ENCODE peak calls at places on chromosomes 12 and 14, in ten cellular contexts. A is suprapubic skin, I is IMR-90, N is body of pancreas, V is H54, U is ovary, P is Peyer's patch, Y is sigmoid colon, X is K562, E is prostate gland. B is an unnamed sample.

GRCh38 chr14:97120204-97121120 is 323.3 kb downstream of the VRK1 start:
- DNase-seq in A (no peak), I (no peak), N (no peak), V (no peak), U (no peak), P (peak), Y (no peak), X (no peak), E (no peak), B (no peak)

GRCh38 chr14:68682166-68683103 is 110.4 kb downstream of the ZFP36L1 start:
- DNase-seq in A (no peak), I (peak), N (no peak), V (no peak), U (no peak), P (peak), Y (peak), X (no peak), E (peak), B (no peak)

GRCh38 chr12:19689801-19690472 is 250.6 kb downstream of the AEBP2 start:
- DNase-seq in A (no peak), I (no peak), N (peak), V (no peak), U (no peak), P (no peak), Y (no peak), X (no peak), E (no peak), B (no peak)

GRCh38 chr12:102429755-102430154 is 50.6 kb downstream of the IGF1 start:
- DNase-seq in A (peak), I (no peak), N (no peak), V (no peak), U (no peak), P (no peak), Y (peak), X (no peak), E (no peak), B (no peak)

GRCh38 chr14:68230941-68231717 is 411.6 kb downstream of the RAD51B start:
- DNase-seq in A (no peak), I (peak), N (peak), V (no peak), U (no peak), P (no peak), Y (no peak), X (no peak), E (no peak), B (no peak)

GRCh38 chr12:113299619-113300237 is 35.2 kb downstream of the SLC8B1 start:
- DNase-seq in A (no peak), I (peak), N (peak), V (peak), U (peak), P (peak), Y (peak), X (peak), E (peak), B (no peak)

GRCh38 chr12:93441111-93441616 is 583 bp downstream of the UBE2N start:
- DNase-seq in A (no peak), I (peak), N (peak), V (no peak), U (peak), P (peak), Y (no peak), X (no peak), E (peak), B (no peak)

GRCh38 chr14:74293621-74294020 is 9.1 kb downstream of the ABCD4 start:
- DNase-seq in A (no peak), I (no peak), N (no peak), V (no peak), U (no peak), P (no peak), Y (no peak), X (no peak), E (no peak), B (no peak)

GRCh38 chr12:15710860-15711510 is 78.2 kb downstream of the EPS8 start:
- DNase-seq in A (no peak), I (no peak), N (no peak), V (no peak), U (no peak), P (no peak), Y (no peak), X (no peak), E (no peak), B (no peak)

GRCh38 chr14:60649815-60650381 is 621 bp upstream of the SIX1 start:
- DNase-seq in A (no peak), I (peak), N (no peak), V (no peak), U (no peak), P (no peak), Y (no peak), X (no peak), E (peak), B (no peak)

GRCh38 chr12:26471560-26471959 is 276.2 kb downstream of the SSPN start:
- DNase-seq in A (no peak), I (peak), N (no peak), V (no peak), U (no peak), P (no peak), Y (no peak), X (no peak), E (no peak), B (no peak)

GRCh38 chr14:24960816-24961215 is 89.1 kb downstream of the STXBP6 start:
- DNase-seq in A (no peak), I (peak), N (no peak), V (no peak), U (no peak), P (no peak), Y (no peak), X (no peak), E (no peak), B (no peak)

GRCh38 chr12:46516933-46517578 is 144.5 kb upstream of the SLC38A2 start:
- DNase-seq in A (no peak), I (no peak), N (no peak), V (no peak), U (no peak), P (no peak), Y (no peak), X (no peak), E (no peak), B (no peak)

GRCh38 chr12:8894378-8894777 is 19.9 kb upstream of the PHC1 start:
- DNase-seq in A (no peak), I (no peak), N (no peak), V (no peak), U (no peak), P (no peak), Y (no peak), X (no peak), E (no peak), B (no peak)

GRCh38 chr12:67362526-67362925 is 93.4 kb downstream of the CAND1 start:
- DNase-seq in A (no peak), I (no peak), N (no peak), V (no peak), U (no peak), P (no peak), Y (no peak), X (peak), E (no peak), B (no peak)

GRCh38 chr12:15556411-15556810 is 232.8 kb downstream of the EPS8 start:
- DNase-seq in A (no peak), I (no peak), N (no peak), V (no peak), U (no peak), P (no peak), Y (no peak), X (no peak), E (no peak), B (no peak)

GRCh38 chr14:37036669-37037341 is 135.6 kb downstream of the SLC25A21 start:
- DNase-seq in A (no peak), I (peak), N (no peak), V (no peak), U (no peak), P (no peak), Y (no peak), X (no peak), E (no peak), B (no peak)

GRCh38 chr14:68279777-68280233 is 460.2 kb downstream of the RAD51B start:
- DNase-seq in A (no peak), I (no peak), N (no peak), V (no peak), U (no peak), P (peak), Y (no peak), X (no peak), E (no peak), B (peak)

GRCh38 chr12:80977356-80977755 is 39.6 kb upstream of the LIN7A start:
- DNase-seq in A (no peak), I (no peak), N (no peak), V (no peak), U (no peak), P (no peak), Y (no peak), X (no peak), E (no peak), B (no peak)

GRCh38 chr14:69328765-69329164 is 68.8 kb downstream of the GALNT16 start:
- DNase-seq in A (peak), I (no peak), N (no peak), V (no peak), U (no peak), P (no peak), Y (no peak), X (no peak), E (no peak), B (no peak)

GRCh38 chr14:101230161-101230850 is 326.8 kb upstream of the RTL1 start:
- DNase-seq in A (no peak), I (no peak), N (no peak), V (no peak), U (peak), P (peak), Y (no peak), X (peak), E (no peak), B (no peak)

GRCh38 chr12:835754-836493 is 83.5 kb downstream of the WNK1 start:
- DNase-seq in A (no peak), I (no peak), N (no peak), V (no peak), U (no peak), P (no peak), Y (no peak), X (no peak), E (no peak), B (no peak)

GRCh38 chr14:23321572-23322547 is 603 bp downstream of the PABPN1 start:
- DNase-seq in A (no peak), I (peak), N (peak), V (peak), U (no peak), P (peak), Y (peak), X (peak), E (peak), B (no peak)

GRCh38 chr12:64560395-64561301 is 49.6 kb upstream of the RASSF3 start:
- DNase-seq in A (no peak), I (peak), N (no peak), V (peak), U (no peak), P (no peak), Y (peak), X (no peak), E (no peak), B (no peak)

GRCh38 chr14:98945611-98946570 is 326.1 kb downstream of the BCL11B start:
- DNase-seq in A (peak), I (no peak), N (no peak), V (no peak), U (no peak), P (no peak), Y (peak), X (no peak), E (no peak), B (no peak)

GRCh38 chr14:32625211-32625610 is 296.1 kb downstream of the AKAP6 start:
- DNase-seq in A (no peak), I (no peak), N (no peak), V (no peak), U (no peak), P (no peak), Y (no peak), X (no peak), E (no peak), B (no peak)

GRCh38 chr12:121812320-121812871 is 8.6 kb downstream of the SETD1B start:
- DNase-seq in A (no peak), I (peak), N (peak), V (peak), U (peak), P (peak), Y (peak), X (peak), E (peak), B (no peak)

GRCh38 chr12:77720258-77720657 is 110.4 kb upstream of the NAV3 start:
- DNase-seq in A (no peak), I (no peak), N (no peak), V (no peak), U (no peak), P (no peak), Y (no peak), X (no peak), E (no peak), B (no peak)

GRCh38 chr12:16530268-16530865 is 75.6 kb downstream of the LMO3 start:
- DNase-seq in A (no peak), I (no peak), N (no peak), V (no peak), U (no peak), P (no peak), Y (no peak), X (no peak), E (no peak), B (no peak)

GRCh38 chr12:53754196-53754595 is 2.4 kb upstream of the CISTR start:
- DNase-seq in A (no peak), I (no peak), N (no peak), V (no peak), U (no peak), P (no peak), Y (no peak), X (no peak), E (no peak), B (no peak)

GRCh38 chr12:130870442-130871285 is 1.2 kb upstream of the RAN start:
- DNase-seq in A (peak), I (peak), N (peak), V (peak), U (peak), P (peak), Y (peak), X (peak), E (peak), B (peak)

GRCh38 chr12:124917135-124917840 is 2.8 kb upstream of the UBC start:
- DNase-seq in A (peak), I (peak), N (peak), V (no peak), U (peak), P (peak), Y (peak), X (peak), E (peak), B (peak)

GRCh38 chr14:91229743-91230200 is 14.7 kb downstream of the GPR68 start:
- DNase-seq in A (no peak), I (peak), N (no peak), V (peak), U (no peak), P (peak), Y (no peak), X (no peak), E (no peak), B (no peak)

GRCh38 chr14:74326369-74327152 is 21.7 kb upstream of the VRTN start:
- DNase-seq in A (no peak), I (no peak), N (no peak), V (no peak), U (no peak), P (no peak), Y (no peak), X (no peak), E (no peak), B (no peak)

GRCh38 chr12:83826112-83826511 is 1086.5 kb downstream of the SLC6A15 start:
- DNase-seq in A (no peak), I (peak), N (peak), V (no peak), U (no peak), P (peak), Y (no peak), X (peak), E (no peak), B (no peak)

GRCh38 chr14:50943261-50943942 is 881 bp downstream of the PYGL start:
- DNase-seq in A (peak), I (peak), N (peak), V (peak), U (peak), P (peak), Y (peak), X (peak), E (peak), B (no peak)

GRCh38 chr12:122946690-122947271 is 19.5 kb downstream of the ABCB9 start:
- DNase-seq in A (peak), I (peak), N (peak), V (peak), U (peak), P (peak), Y (peak), X (peak), E (peak), B (peak)

GRCh38 chr12:52221912-52222457 is 11.1 kb upstream of the KRT7 start:
- DNase-seq in A (no peak), I (peak), N (peak), V (peak), U (no peak), P (peak), Y (peak), X (peak), E (no peak), B (no peak)

GRCh38 chr12:107655281-107656065 is 30.1 kb upstream of the PWP1 start:
- DNase-seq in A (no peak), I (no peak), N (no peak), V (no peak), U (no peak), P (no peak), Y (no peak), X (no peak), E (no peak), B (no peak)

GRCh38 chr12:31325524-31325875 is 450 bp downstream of the SINHCAF start:
- DNase-seq in A (no peak), I (no peak), N (peak), V (no peak), U (no peak), P (peak), Y (no peak), X (no peak), E (no peak), B (no peak)

GRCh38 chr12:31325877-31326631 is at the start of gene SINHCAF:
- DNase-seq in A (peak), I (peak), N (peak), V (peak), U (peak), P (peak), Y (peak), X (peak), E (peak), B (peak)

GRCh38 chr12:31324116-31324844 is 1.7 kb downstream of the SINHCAF start:
- DNase-seq in A (peak), I (peak), N (peak), V (peak), U (peak), P (peak), Y (peak), X (peak), E (peak), B (peak)

GRCh38 chr12:31323466-31324115 is 2.4 kb downstream of the SINHCAF start:
- DNase-seq in A (peak), I (no peak), N (no peak), V (peak), U (no peak), P (peak), Y (peak), X (peak), E (peak), B (peak)

GRCh38 chr12:31324845-31325523 is 966 bp downstream of the SINHCAF start:
- DNase-seq in A (peak), I (peak), N (peak), V (peak), U (peak), P (peak), Y (peak), X (peak), E (peak), B (peak)
- TF ChIP-seq POLR2A in A (no peak), I (peak), N (peak), V (no peak), U (peak), P (no peak), Y (no peak), X (peak), E (no peak), B (no peak)

GRCh38 chr14:93959239-93960107 is 16.9 kb downstream of the ASB2 start:
- DNase-seq in A (no peak), I (peak), N (peak), V (peak), U (no peak), P (peak), Y (no peak), X (peak), E (no peak), B (no peak)
- TF ChIP-seq POLR2A in A (no peak), I (peak), N (no peak), V (no peak), U (no peak), P (no peak), Y (no peak), X (no peak), E (no peak), B (no peak)

DNA sequence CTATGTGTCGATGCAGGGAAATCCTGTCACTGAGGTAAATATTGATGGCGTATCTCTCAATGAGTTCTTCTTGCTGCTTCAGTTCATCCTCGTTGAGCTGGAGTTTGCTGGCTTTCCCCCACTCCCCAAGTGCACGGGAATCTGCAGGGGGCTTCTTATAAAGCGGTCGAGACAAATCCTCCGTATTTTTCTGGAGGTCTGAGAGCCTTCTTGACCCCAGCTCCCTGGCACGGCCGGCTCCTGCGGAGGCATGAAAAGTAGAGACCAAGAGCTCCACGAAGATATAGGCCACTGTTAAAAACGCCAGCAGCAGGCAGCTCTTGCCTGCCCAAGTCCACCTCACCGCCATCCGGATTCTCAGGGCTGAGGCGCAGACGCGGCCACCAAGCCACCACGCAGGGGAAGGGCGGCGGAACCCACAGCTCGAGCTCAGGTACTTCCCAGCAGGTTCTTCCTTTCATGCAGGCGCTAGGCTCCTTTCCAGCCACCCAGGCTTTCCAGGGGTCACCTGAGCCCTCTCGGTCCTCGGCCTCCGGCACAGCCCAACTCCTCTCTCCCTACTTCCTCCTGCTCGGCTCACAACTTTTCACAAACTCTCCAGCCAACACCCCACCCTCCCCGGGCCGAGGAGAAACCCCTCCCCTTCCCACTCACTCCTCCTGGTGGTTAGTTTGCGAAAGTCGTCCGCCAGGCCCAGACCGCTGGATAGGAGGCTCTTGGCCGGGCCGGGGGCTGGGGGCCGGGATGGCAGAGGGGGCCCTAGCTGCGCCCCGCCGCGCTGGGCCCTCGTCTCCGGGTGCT is at the start of gene GALNT4:
- DNase-seq in A (peak), I (peak), N (peak), V (peak), U (peak), P (peak), Y (peak), X (peak), E (peak), B (peak)
- TF ChIP-seq POLR2A in A (no peak), I (peak), N (peak), V (peak), U (peak), P (peak), Y (peak), X (peak), E (peak), B (peak)

DNA sequence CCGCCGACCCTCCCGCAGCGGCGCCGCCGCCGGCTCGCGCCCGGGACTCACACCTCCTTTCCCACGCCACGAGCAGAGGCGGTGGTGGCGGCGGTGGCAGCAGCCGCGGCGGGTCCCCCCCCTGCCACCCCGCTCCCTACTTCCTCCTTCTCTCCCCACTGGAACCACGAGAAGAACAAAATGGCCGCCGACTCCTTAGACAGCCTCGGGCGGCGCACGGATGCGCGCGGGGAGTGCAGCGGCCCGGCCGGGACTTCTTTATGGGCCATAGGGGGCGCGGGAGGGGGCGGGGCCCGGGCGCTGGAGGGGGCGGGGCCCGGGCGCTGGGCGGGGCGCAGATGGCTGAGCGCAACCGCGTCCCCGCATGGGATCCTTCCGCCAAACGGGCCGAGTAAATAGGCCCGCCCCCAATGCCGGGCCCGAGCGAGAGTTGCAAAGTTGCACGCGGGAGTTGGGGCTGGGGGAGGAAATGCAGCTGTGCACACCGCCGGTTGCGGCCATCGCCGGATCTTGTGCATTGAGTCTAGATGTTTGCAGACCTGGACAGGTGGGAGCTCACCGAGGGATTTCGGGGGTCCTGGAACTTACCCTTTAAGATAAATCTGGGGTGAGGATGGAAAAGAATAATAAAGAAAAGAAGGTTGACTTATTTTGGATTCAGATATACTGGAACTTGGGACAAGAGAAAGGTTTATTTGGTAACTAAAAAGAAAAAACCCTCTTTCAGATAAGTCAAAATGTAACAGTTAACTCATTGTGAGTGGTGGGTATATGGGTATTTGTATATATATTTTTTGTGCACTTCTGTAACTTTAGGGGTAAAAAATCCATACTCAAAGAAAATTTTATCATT is at the start of gene PPP1CC:
- DNase-seq in A (peak), I (peak), N (peak), V (peak), U (peak), P (peak), Y (peak), X (peak), E (peak), B (peak)
- TF ChIP-seq POLR2A in A (no peak), I (peak), N (peak), V (peak), U (peak), P (peak), Y (peak), X (peak), E (peak), B (peak)

B was measured in esophagus muscularis mucosa.